ENCODE peak calls at places on chromosomes 3 and 15, in five cellular contexts. Z, D, J, U and R are unnamed samples.

GRCh38 chr3:42814914-42815507 is 5.8 kb downstream of the ACKR2 start:
- DNase-seq in Z (no peak), D (no peak), J (no peak), U (no peak), R (no peak)

GRCh38 chr3:172140499-172141391 is 101.4 kb downstream of the FNDC3B start:
- DNase-seq in Z (peak), D (peak), J (peak), U (peak), R (peak)

GRCh38 chr3:60757724-60758123 is 493.5 kb downstream of the FHIT start:
- DNase-seq in Z (no peak), D (no peak), J (no peak), U (no peak), R (no peak)

GRCh38 chr3:152444029-152444641 is 175.4 kb downstream of the MBNL1 start:
- DNase-seq in Z (peak), D (no peak), J (peak), U (peak), R (peak)

GRCh38 chr3:99647081-99647480 is 8.7 kb downstream of the COL8A1 start:
- DNase-seq in Z (no peak), D (no peak), J (no peak), U (no peak), R (no peak)

GRCh38 chr15:39598186-39598850 is 17.4 kb downstream of the THBS1 start:
- DNase-seq in Z (no peak), D (no peak), J (no peak), U (peak), R (peak)

GRCh38 chr15:69403611-69404010 is 10.5 kb upstream of the KIF23 start:
- DNase-seq in Z (no peak), D (no peak), J (no peak), U (peak), R (peak)

GRCh38 chr3:30332196-30333021 is 274.0 kb upstream of the TGFBR2 start:
- DNase-seq in Z (no peak), D (no peak), J (no peak), U (no peak), R (no peak)

GRCh38 chr3:193552911-193553310 is 1.8 kb downstream of the ATP13A4 start:
- DNase-seq in Z (no peak), D (no peak), J (no peak), U (no peak), R (no peak)

GRCh38 chr15:99149366-99149765 is 44.5 kb downstream of the SYNM start:
- DNase-seq in Z (no peak), D (no peak), J (no peak), U (no peak), R (no peak)

GRCh38 chr15:60696523-60696859 is 217.5 kb upstream of the ICE2 start:
- DNase-seq in Z (no peak), D (no peak), J (no peak), U (no peak), R (no peak)

GRCh38 chr3:49567406-49567805 is 13.1 kb downstream of the BSN start:
- DNase-seq in Z (no peak), D (no peak), J (no peak), U (no peak), R (no peak)

GRCh38 chr3:122661633-122662032 is 19.0 kb upstream of the PARP14 start:
- DNase-seq in Z (no peak), D (no peak), J (no peak), U (no peak), R (no peak)

GRCh38 chr15:66931768-66932633 is 133.4 kb upstream of the SMAD3 start:
- DNase-seq in Z (peak), D (peak), J (peak), U (peak), R (peak)

GRCh38 chr3:177451277-177451880 is 254.1 kb upstream of the TBL1XR1 start:
- DNase-seq in Z (no peak), D (no peak), J (no peak), U (no peak), R (no peak)

GRCh38 chr3:12995389-12996180 is 77.6 kb downstream of the IQSEC1 start:
- DNase-seq in Z (no peak), D (no peak), J (no peak), U (no peak), R (no peak)

GRCh38 chr3:121957674-121958419 is 63.6 kb downstream of the SLC15A2 start:
- DNase-seq in Z (no peak), D (no peak), J (no peak), U (no peak), R (no peak)

GRCh38 chr3:182238141-182238540 is 526.4 kb downstream of the SOX2 start:
- DNase-seq in Z (no peak), D (no peak), J (no peak), U (no peak), R (no peak)

GRCh38 chr3:14991148-14991742 is 43.9 kb downstream of the NR2C2 start:
- DNase-seq in Z (no peak), D (no peak), J (no peak), U (no peak), R (peak)

GRCh38 chr15:62569460-62570404 is 404.6 kb upstream of the C2CD4B start:
- DNase-seq in Z (peak), D (peak), J (no peak), U (peak), R (peak)

GRCh38 chr3:189148090-189148507 is 23.7 kb upstream of the TPRG1 start:
- DNase-seq in Z (peak), D (peak), J (no peak), U (peak), R (peak)

GRCh38 chr3:113157408-113157980 is 53.9 kb upstream of the BOC start:
- DNase-seq in Z (no peak), D (no peak), J (no peak), U (no peak), R (no peak)

GRCh38 chr3:125647318-125648014 is 52.2 kb upstream of the OSBPL11 start:
- DNase-seq in Z (no peak), D (peak), J (no peak), U (no peak), R (no peak)

GRCh38 chr15:62895139-62895866 is 147.2 kb upstream of the TPM1 start:
- DNase-seq in Z (peak), D (no peak), J (peak), U (peak), R (peak)

GRCh38 chr3:120496278-120496975 is 45.6 kb upstream of the FSTL1 start:
- DNase-seq in Z (peak), D (no peak), J (no peak), U (peak), R (peak)

GRCh38 chr3:139756529-139757103 is 78.8 kb upstream of the NMNAT3 start:
- DNase-seq in Z (no peak), D (no peak), J (no peak), U (no peak), R (no peak)

GRCh38 chr3:187063286-187064081 is 75.8 kb downstream of the RPL39L start:
- DNase-seq in Z (no peak), D (no peak), J (no peak), U (no peak), R (no peak)

GRCh38 chr3:40504636-40505430 is 1.0 kb upstream of the ZNF620 start:
- DNase-seq in Z (no peak), D (no peak), J (peak), U (peak), R (peak)

GRCh38 chr15:67836134-67836455 is 3.8 kb downstream of the RNU6-1 start:
- DNase-seq in Z (no peak), D (no peak), J (no peak), U (no peak), R (no peak)

GRCh38 chr3:45191924-45192417 is 34.1 kb downstream of the TMEM158 start:
- DNase-seq in Z (no peak), D (no peak), J (no peak), U (no peak), R (no peak)

GRCh38 chr15:99449514-99449913 is 116.3 kb upstream of the MEF2A start:
- DNase-seq in Z (no peak), D (no peak), J (no peak), U (no peak), R (no peak)

GRCh38 chr15:57355259-57355658 is 21.0 kb upstream of the CGNL1 start:
- DNase-seq in Z (no peak), D (no peak), J (no peak), U (no peak), R (no peak)

GRCh38 chr15:60762167-60762566 is 283.2 kb upstream of the ICE2 start:
- DNase-seq in Z (no peak), D (no peak), J (no peak), U (no peak), R (no peak)

GRCh38 chr3:16239082-16239770 is 25.5 kb downstream of the DPH3 start:
- DNase-seq in Z (no peak), D (no peak), J (no peak), U (no peak), R (peak)

GRCh38 chr15:59035157-59035556 is 47.7 kb downstream of the RNF111 start:
- DNase-seq in Z (no peak), D (no peak), J (no peak), U (no peak), R (no peak)

GRCh38 chr15:45521596-45522167 is 873 bp downstream of the SLC30A4 start:
- DNase-seq in Z (no peak), D (peak), J (no peak), U (no peak), R (no peak)

GRCh38 chr3:54213910-54214309 is 91.6 kb downstream of the CACNA2D3 start:
- DNase-seq in Z (peak), D (no peak), J (no peak), U (no peak), R (no peak)

DNA sequence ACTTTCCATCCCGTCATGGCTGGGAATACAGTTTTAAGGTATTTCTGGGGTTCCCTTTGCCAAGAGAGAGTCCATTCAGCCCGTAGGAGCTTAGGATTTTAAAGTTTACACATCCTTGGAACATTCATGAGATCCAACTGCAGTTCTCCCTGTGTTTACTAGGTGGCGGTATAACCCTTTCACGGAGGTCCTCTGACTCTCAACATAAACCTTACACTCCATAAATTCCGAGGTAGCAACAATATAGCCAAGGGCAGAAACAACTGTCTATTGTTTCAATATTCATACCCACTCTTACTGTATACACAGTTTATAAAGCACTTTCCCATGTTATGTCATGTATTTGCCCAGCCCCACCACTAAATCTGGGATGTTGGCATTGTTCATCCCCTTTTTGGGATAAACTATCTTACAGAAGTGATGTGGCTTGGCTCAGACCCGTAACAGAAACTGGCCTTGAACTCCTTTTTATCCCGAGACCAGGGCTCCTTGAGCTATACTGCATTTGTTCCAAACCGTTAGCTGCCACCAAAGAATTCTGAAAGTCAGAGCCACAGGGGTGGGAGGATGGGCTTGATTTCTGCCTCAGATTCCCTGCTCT is 69.2 kb upstream of the COL6A5 start:
- DNase-seq in Z (peak), D (peak), J (peak), U (peak), R (peak)
- TF ChIP-seq CTCF in Z (peak), D (no peak), J (peak), U (peak), R (peak)

GRCh38 chr15:41464889-41465580 is 28.6 kb upstream of the ITPKA start:
- DNase-seq in Z (no peak), D (no peak), J (no peak), U (no peak), R (no peak)

GRCh38 chr15:41466711-41467110 is 27.0 kb upstream of the ITPKA start:
- DNase-seq in Z (no peak), D (no peak), J (no peak), U (no peak), R (no peak)

GRCh38 chr15:41462396-41462795 is 31.3 kb upstream of the ITPKA start:
- DNase-seq in Z (no peak), D (no peak), J (no peak), U (no peak), R (no peak)

GRCh38 chr15:41465822-41466421 is 27.8 kb upstream of the ITPKA start:
- DNase-seq in Z (peak), D (peak), J (peak), U (peak), R (peak)
- TF ChIP-seq CTCF in Z (peak), D (peak), J (peak), U (peak), R (peak)

DNA sequence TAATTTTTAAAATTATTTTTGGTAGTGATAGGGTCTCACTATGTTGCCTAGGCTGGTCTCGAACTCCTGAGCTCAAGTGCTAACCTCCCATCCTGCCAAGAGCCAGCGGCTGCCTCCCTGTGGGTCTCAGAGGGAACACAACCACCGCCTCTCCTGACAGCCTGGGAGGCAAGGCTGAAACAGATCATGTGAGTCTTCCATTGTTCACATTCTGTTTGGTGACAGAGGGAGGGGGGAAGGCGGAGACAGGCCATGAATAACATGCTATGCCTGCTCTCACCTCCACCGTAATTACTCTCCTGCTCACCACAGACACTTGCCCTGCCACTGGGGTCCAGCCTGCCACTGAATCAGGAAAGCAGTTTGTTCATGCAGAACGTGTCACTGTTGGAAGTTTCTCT is 78.3 kb upstream of the RASGRF1 start:
- DNase-seq in Z (no peak), D (no peak), J (no peak), U (no peak), R (peak)
- TF ChIP-seq CTCF in Z (no peak), D (no peak), J (no peak), U (no peak), R (no peak)

GRCh38 chr3:46659285-46659684 is 34.2 kb downstream of the ALS2CL start:
- DNase-seq in Z (no peak), D (no peak), J (no peak), U (no peak), R (no peak)
- TF ChIP-seq CTCF in Z (no peak), D (no peak), J (no peak), U (no peak), R (no peak)